ENCODE peak calls at places on chromosomes 12 and 14, in nine cellular contexts. M, D, N, C, E, R, W, B and F are unnamed samples.

GRCh38 chr12:105587237-105587636 is 256.7 kb downstream of the C12orf75 start:
- DNase-seq in B (no peak), D (no peak), C (no peak), W (no peak), N (no peak), M (no peak), E (no peak), R (no peak), F (no peak)

GRCh38 chr14:67199016-67199415 is 9.8 kb downstream of the GARIN2 start:
- DNase-seq in D (no peak), B (peak; percentile 5), C (no peak), N (no peak), R (peak; percentile 19), M (no peak), E (no peak), W (no peak), F (no peak)

GRCh38 chr14:94132285-94132887 is 3.0 kb upstream of the IFI27L2 start:
- DNase-seq in D (peak; percentile 80), E (no peak), R (peak; percentile 70), N (peak; percentile 73), B (peak; percentile 68), C (peak; percentile 77), M (no peak), W (no peak), F (peak; percentile 79)

GRCh38 chr12:116697305-116698130 is 40.4 kb downstream of the SPRING1 start:
- DNase-seq in M (no peak), N (peak; percentile 35), B (no peak), E (no peak), W (no peak), R (no peak), D (peak; percentile 26), C (no peak), F (peak; percentile 31)

GRCh38 chr12:14955876-14956811 is 5.3 kb downstream of the ARHGDIB start:
- DNase-seq in N (peak; percentile 89), E (no peak), W (no peak), D (no peak), M (no peak), C (no peak), R (no peak), B (no peak), F (no peak)

GRCh38 chr14:52472728-52473127 is 79.6 kb downstream of the TXNDC16 start:
- DNase-seq in W (no peak), R (no peak), D (no peak), B (no peak), C (no peak), N (no peak), E (no peak), M (no peak), F (no peak)

GRCh38 chr12:128098725-128099124 is 168.2 kb upstream of the TMEM132C start:
- DNase-seq in R (no peak), C (no peak), E (no peak), N (no peak), W (no peak), D (no peak), M (no peak), B (no peak), F (no peak)

GRCh38 chr14:83294941-83295340 is 1761.3 kb upstream of the SEL1L start:
- DNase-seq in D (peak; percentile 11), C (peak; percentile 20), R (peak; percentile 51), W (no peak), N (no peak), M (no peak), E (no peak), B (peak; percentile 61), F (peak; percentile 24)

GRCh38 chr12:111160350-111161142 is 208.3 kb downstream of the PHETA1 start:
- DNase-seq in C (no peak), D (no peak), R (no peak), B (no peak), W (no peak), E (no peak), M (no peak), N (no peak), F (no peak)

GRCh38 chr12:51891843-51892242 is 3.9 kb downstream of the ANKRD33 start:
- DNase-seq in D (no peak), N (no peak), M (no peak), C (no peak), B (peak; percentile 48), W (no peak), E (no peak), R (peak; percentile 31), F (peak; percentile 51)

GRCh38 chr14:33254876-33255275 is 316.2 kb downstream of the NPAS3 start:
- DNase-seq in W (no peak), E (no peak), M (no peak), D (peak; percentile 5), N (no peak), R (no peak), B (no peak), C (no peak), F (no peak)

GRCh38 chr12:42705863-42706262 is 116.3 kb upstream of the PRICKLE1 start:
- DNase-seq in W (peak; percentile 82), M (peak; percentile 46), C (peak; percentile 97), D (peak; percentile 97), N (no peak), E (no peak), B (peak; percentile 84), R (peak; percentile 95), F (peak; percentile 95)

GRCh38 chr12:81294325-81295190 is 216.7 kb downstream of the ACSS3 start:
- DNase-seq in E (no peak), N (peak; percentile 18), D (peak; percentile 3), W (no peak), B (no peak), M (no peak), C (no peak), R (no peak), F (peak; percentile 13)

GRCh38 chr12:109744991-109745942 is 31.6 kb downstream of the FAM222A start:
- DNase-seq in W (no peak), R (peak; percentile 24), C (no peak), N (no peak), E (no peak), M (peak; percentile 12), B (no peak), D (peak; percentile 5), F (no peak)

GRCh38 chr14:38065101-38065762 is 142.5 kb upstream of the SSTR1 start:
- DNase-seq in C (no peak), R (no peak), M (no peak), B (no peak), N (peak; percentile 0), W (no peak), D (no peak), E (no peak), F (no peak)
- H3K4me3 ChIP-seq in C (no peak overlapping the region), R (no peak overlapping the region), M (no peak overlapping the region), B (no peak overlapping the region), N (no peak overlapping the region), W (no peak overlapping the region), D (no peak overlapping the region), E (no peak overlapping the region), F (no peak overlapping the region)

GRCh38 chr14:102078344-102078743 is 8.5 kb downstream of the HSP90AA1 start:
- DNase-seq in C (no peak), E (no peak), R (no peak), B (no peak), N (no peak), D (no peak), M (no peak), W (no peak), F (no peak)
- TF ChIP-seq CTCF in C (no peak), E (no peak), R (no peak), B (no peak), N (no peak), D (no peak), M (no peak), W (no peak), F (no peak)

GRCh38 chr12:124131671-124132058 is 158.7 kb downstream of the ZNF664 start:
- DNase-seq in D (no peak), R (no peak), M (no peak), C (no peak), W (no peak), E (no peak), N (no peak), B (no peak), F (no peak)

GRCh38 chr12:124130717-124131670 is 158.0 kb downstream of the ZNF664 start:
- DNase-seq in R (no peak), B (no peak), C (peak; percentile 14), E (no peak), M (no peak), N (peak; percentile 89), W (no peak), D (no peak), F (no peak)

GRCh38 chr12:124126950-124127349 is 153.9 kb downstream of the ZNF664 start:
- DNase-seq in R (no peak), E (no peak), C (no peak), M (no peak), B (no peak), N (peak; percentile 92), D (no peak), W (no peak), F (no peak)

GRCh38 chr12:124125472-124125871 is 152.5 kb downstream of the ZNF664 start:
- DNase-seq in B (no peak), D (no peak), C (peak; percentile 10), R (no peak), W (no peak), E (no peak), M (no peak), N (peak; percentile 86), F (no peak)

DNA sequence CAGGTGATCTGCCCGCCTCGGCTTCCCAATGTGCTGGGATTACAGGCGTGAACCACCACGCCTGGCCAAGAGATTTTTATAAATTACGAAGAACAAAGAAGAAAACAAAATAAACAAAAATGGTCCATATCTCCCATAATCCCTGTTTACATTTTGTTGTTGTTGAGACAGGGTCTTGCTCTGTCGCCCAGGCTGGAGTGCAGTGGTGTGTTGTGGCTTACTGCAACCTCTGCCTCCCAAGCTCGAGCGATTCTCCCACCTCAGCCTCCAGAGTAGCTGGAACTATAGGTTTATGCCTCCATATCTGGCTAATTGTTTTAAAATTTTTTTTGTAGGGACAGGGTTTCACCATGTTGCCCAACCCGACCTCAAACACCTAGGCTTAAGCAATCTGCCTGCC is 156.1 kb downstream of the ZNF664 start:
- DNase-seq in M (no peak), N (no peak), W (no peak), D (no peak), B (no peak), R (no peak), E (no peak), C (no peak), F (no peak)
- H3K4me3 ChIP-seq in M (no peak overlapping the region), N (no peak overlapping the region), W (no peak overlapping the region), D (no peak overlapping the region), B (no peak overlapping the region), R (no peak overlapping the region), E (no peak overlapping the region), C (no peak overlapping the region), F (no peak overlapping the region)

DNA sequence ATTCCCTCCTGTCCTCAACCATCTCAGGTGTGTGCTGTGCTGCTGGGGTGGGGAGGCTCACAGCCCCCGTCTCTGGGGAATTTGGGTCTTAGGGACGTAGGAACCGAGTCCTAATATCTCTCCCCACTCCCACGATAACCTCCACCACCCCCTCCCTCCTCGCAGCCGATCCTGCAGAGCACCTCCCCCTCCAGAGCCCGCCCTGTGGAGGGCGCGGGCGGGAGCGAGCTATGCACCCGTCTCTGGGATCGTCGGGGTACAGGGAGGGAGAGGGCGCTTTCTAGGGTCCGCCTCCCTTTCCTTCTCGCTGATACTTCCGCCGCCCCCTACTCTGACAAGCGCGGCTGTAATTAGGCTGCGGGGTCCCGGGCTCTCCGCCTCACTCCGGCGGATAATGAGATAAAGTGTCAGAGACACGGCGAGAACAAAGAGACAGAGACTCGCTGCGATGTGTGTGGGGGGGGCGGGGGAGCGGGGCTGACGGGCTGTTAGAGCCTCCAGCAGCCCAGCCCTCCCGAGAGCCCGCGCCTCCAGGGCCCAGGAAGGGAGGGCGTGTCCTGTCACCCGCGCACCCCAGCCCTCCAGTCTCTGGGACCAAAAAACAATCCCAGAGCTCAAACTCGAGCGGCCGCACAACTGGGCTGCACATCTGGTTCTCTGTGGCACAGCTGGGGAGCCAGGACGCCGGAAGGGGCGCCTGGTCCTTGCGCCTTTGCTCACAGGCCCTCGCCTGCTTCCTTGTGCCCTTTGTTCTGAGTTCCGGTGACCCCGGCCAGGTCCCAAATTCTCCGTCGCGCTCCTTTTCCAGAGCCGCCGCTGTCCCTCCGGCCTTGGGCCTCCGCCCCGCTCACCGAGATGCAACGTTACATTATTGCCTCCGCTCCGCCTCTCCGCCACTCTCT is 8.7 kb downstream of the SHMT2 start:
- DNase-seq in M (peak; percentile 49), C (no peak), R (no peak), W (no peak), D (no peak), B (no peak), E (no peak), N (peak; percentile 47), F (no peak)
- TF ChIP-seq CTCF in M (no peak), C (no peak), R (no peak), W (no peak), D (no peak), B (no peak), E (no peak), N (no peak), F (no peak)